ENCODE peak calls at places on chromosome 6, in nine cellular contexts. Y, M, K, C, V, O, F, U and N are unnamed samples.

GRCh38 chr6:117168296-117169059 is 96.9 kb upstream of the VGLL2 start:
- DNase-seq in Y (no peak), M (no peak), K (no peak), C (no peak), V (no peak), O (no peak), F (no peak), U (no peak), N (no peak)

GRCh38 chr6:104623052-104623690 is 236.5 kb downstream of the HACE1 start:
- DNase-seq in Y (no peak), M (no peak), K (no peak), C (no peak), V (no peak), O (no peak), F (no peak), U (no peak), N (peak; percentile 63)

GRCh38 chr6:158409451-158409850 is 97.2 kb downstream of the TULP4 start:
- DNase-seq in Y (peak; percentile 68), M (no peak), K (no peak), C (no peak), V (peak; percentile 75), O (no peak), F (no peak), U (peak; percentile 91), N (no peak)

GRCh38 chr6:77926198-77926752 is 273.4 kb downstream of the MEI4 start:
- DNase-seq in Y (no peak), M (peak; percentile 41), K (no peak), C (no peak), V (no peak), O (no peak), F (no peak), U (no peak), N (no peak)

GRCh38 chr6:41371992-41372525 is 36.7 kb downstream of the NCR2 start:
- DNase-seq in Y (peak; percentile 34), M (peak; percentile 35), K (no peak), C (no peak), V (no peak), O (no peak), F (no peak), U (peak; percentile 21), N (no peak)

GRCh38 chr6:78623567-78623966 is 243.8 kb upstream of the IRAK1BP1 start:
- DNase-seq in Y (no peak), M (no peak), K (no peak), C (no peak), V (no peak), O (no peak), F (no peak), U (peak; percentile 25), N (no peak)

GRCh38 chr6:117338567-117338966 is 73.2 kb downstream of the VGLL2 start:
- DNase-seq in Y (no peak), M (no peak), K (no peak), C (no peak), V (no peak), O (no peak), F (no peak), U (no peak), N (no peak)

GRCh38 chr6:79777713-79778579 is 146.8 kb downstream of the SH3BGRL2 start:
- DNase-seq in Y (peak; percentile 82), M (peak; percentile 89), K (peak; percentile 94), C (peak; percentile 85), V (peak; percentile 47), O (peak; percentile 20), F (peak; percentile 88), U (peak; percentile 11), N (peak; percentile 88)

GRCh38 chr6:137269347-137269746 is 50.2 kb upstream of the IFNGR1 start:
- DNase-seq in Y (no peak), M (no peak), K (no peak), C (no peak), V (no peak), O (no peak), F (no peak), U (no peak), N (no peak)

DNA sequence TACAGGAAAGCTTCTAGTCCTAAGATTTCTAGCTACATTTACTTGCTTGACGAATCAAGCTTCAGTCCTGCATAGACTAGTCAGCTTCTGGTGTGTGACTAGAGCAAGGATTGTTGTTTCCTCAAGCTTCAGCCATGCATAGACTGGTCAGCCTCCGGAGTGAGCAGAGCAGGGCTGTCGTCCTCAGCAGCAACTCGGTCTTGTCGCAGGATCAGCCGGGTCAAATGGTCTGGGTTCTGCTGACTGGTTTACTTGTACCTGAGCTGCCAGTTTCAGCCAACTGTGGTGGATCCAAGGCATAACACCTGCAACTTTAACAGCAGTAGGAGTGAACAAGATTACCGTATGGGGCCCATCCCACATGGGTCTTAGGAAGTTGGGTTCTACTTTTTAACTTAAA is 10.8 kb upstream of the GMPR start:
- DNase-seq in Y (no peak), M (no peak), K (no peak), C (no peak), V (no peak), O (no peak), F (no peak), U (no peak), N (no peak)
- H3K4me3 ChIP-seq in Y (no peak overlapping the region), M (no peak overlapping the region), K (no peak overlapping the region), C (no peak overlapping the region), V (no peak overlapping the region), O (no peak overlapping the region), F (no peak overlapping the region), U (no peak overlapping the region), N (no peak overlapping the region)

DNA sequence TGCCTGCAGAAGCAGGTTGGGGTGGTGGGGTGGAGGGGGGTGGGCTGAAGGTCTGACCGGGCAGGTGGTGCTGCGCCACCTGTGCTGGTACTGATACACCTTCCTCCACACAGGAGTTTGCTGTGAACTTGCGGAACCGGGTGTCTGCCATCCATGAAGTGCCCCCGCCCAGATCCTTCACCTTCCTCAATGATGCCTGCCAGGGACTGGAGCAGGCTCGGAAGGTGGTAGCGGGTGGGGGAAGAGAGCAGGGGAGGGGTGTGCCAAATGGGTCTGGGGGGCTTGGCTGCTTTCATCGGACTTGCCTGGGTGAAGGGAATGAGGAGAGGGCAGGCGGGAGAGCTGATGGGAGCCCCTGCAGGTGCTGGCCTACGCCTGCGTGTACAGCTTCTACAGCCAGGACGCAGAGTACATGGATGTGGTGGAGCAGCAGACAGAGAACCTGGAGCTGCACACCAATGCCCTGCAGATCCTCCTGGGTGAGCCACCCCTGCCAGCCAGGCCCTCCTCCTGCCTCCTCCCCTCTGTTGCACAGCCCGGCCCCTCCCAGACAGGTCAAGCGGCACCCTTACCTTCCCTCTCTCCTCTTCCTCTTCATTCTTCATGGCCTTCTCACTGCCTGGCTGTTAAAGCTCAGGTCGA is 6.7 kb downstream of the DNPH1 start:
- DNase-seq in Y (no peak), M (no peak), K (no peak), C (no peak), V (no peak), O (no peak), F (no peak), U (no peak), N (no peak)
- H3K4me3 ChIP-seq in Y (no peak overlapping the region), M (no peak overlapping the region), K (no peak overlapping the region), C (no peak overlapping the region), V (no peak overlapping the region), O (no peak overlapping the region), F (no peak overlapping the region), U (no peak overlapping the region), N (no peak overlapping the region)

GRCh38 chr6:111667921-111668320 is 62.2 kb upstream of the TRAF3IP2 start:
- DNase-seq in Y (peak; percentile 60), M (peak; percentile 46), K (no peak), C (no peak), V (peak; percentile 45), O (no peak), F (no peak), U (no peak), N (no peak)

GRCh38 chr6:111666812-111667211 is 61.1 kb upstream of the TRAF3IP2 start:
- DNase-seq in Y (peak; percentile 62), M (no peak), K (no peak), C (no peak), V (peak; percentile 45), O (no peak), F (no peak), U (no peak), N (no peak)

GRCh38 chr6:111668410-111668809 is 62.7 kb upstream of the TRAF3IP2 start:
- DNase-seq in Y (peak; percentile 32), M (no peak), K (no peak), C (no peak), V (no peak), O (no peak), F (no peak), U (no peak), N (no peak)

GRCh38 chr6:111673086-111673485 is 67.4 kb upstream of the TRAF3IP2 start:
- DNase-seq in Y (no peak), M (no peak), K (no peak), C (no peak), V (no peak), O (no peak), F (no peak), U (no peak), N (peak; percentile 20)

DNA sequence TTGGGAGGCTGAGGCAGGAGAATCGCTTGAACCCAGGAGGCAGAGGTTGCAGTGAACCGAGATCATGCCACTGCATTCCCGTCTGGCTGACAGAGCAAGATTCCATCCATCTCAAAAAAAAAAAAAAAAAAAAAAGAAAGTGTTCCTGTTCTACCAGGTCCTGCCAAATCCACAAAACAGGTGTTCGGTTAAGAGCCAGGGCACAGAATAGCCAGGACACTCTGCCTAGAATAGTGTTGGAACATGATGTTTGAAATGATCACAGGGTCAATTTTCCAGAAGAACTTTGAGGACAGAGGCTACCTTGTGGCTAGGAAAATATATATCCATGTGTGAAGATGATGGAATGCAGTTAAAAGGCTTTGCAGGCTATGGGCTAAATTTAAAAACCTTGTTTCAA is 63.6 kb upstream of the TRAF3IP2 start:
- DNase-seq in Y (no peak), M (no peak), K (no peak), C (no peak), V (no peak), O (no peak), F (no peak), U (no peak), N (no peak)
- H3K4me3 ChIP-seq in Y (no peak overlapping the region), M (no peak overlapping the region), K (no peak overlapping the region), C (no peak overlapping the region), V (no peak overlapping the region), O (no peak overlapping the region), F (no peak overlapping the region), U (no peak overlapping the region), N (no peak overlapping the region)

DNA sequence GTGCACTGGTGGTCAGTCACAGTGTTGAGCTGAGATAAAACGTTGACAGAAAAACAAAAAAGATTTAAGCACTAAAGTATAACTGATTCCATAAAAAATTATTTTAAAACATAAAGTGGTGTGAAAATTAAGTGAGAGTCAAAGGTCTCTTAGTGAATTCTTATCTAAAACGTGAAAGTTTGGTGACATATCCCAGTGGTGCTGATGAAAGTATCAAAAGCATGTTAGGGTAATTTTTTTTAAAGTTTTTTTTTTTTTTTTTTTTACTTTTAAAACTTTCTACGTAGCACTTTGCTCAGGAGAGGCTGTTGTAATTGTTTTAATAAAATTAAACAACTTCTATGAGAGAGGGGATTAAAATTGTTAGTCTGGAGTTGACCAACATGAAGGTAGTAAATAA is 65.6 kb upstream of the TMEM30A start:
- DNase-seq in Y (no peak), M (no peak), K (no peak), C (no peak), V (no peak), O (no peak), F (no peak), U (no peak), N (no peak)
- H3K4me3 ChIP-seq in Y (no peak overlapping the region), M (no peak overlapping the region), K (no peak overlapping the region), C (no peak overlapping the region), V (no peak overlapping the region), O (no peak overlapping the region), F (no peak overlapping the region), U (no peak overlapping the region), N (no peak overlapping the region)

GRCh38 chr6:43493833-43494232 is 16.3 kb downstream of the LRRC73 start:
- DNase-seq in Y (no peak), M (peak; percentile 60), K (no peak), C (no peak), V (no peak), O (no peak), F (no peak), U (no peak), N (no peak)
- H3K4me3 ChIP-seq in Y (no peak overlapping the region), M (no peak overlapping the region), K (no peak overlapping the region), C (no peak overlapping the region), V (no peak overlapping the region), O (no peak overlapping the region), F (no peak overlapping the region), U (no peak overlapping the region), N (no peak overlapping the region)